ENCODE peak calls at places on chromosomes 7 and 10, in ten cellular contexts. Z is body of pancreas; F is HTR-8/SVneo; B is cardiac muscle cell; A is WTC11; D is neural progenitor cell; M is NCI-H1417 treated with DMSO at 0.1 percent for 48 hours; Y is CD14-positive monocyte; L is right lobe of liver; O is stimulated activated CD8-positive, alpha-beta memory T cell treated with anti-CD3 and anti-CD28 coated beads, Interleukin-2, amount 100 ng/mL, for 1 hour. T is an unnamed sample.

GRCh38 chr7:37031571-37032257 is 307.4 kb upstream of the AOAH start:
- DNase-seq in Z (peak), F (peak), B (peak), A (no peak), D (peak), M (peak), Y (peak), L (no peak), O (no peak), T (peak)

GRCh38 chr10:102804382-102804781 is 32.8 kb downstream of the CYP17A1 start:
- DNase-seq in Z (no peak), F (no peak), B (no peak), A (no peak), D (no peak), M (no peak), Y (no peak), L (no peak), O (no peak), T (no peak)

GRCh38 chr7:23470290-23471089 is at the start of gene IGF2BP3:
- DNase-seq in Z (no peak), F (peak), B (peak), A (peak), D (peak), M (peak), Y (no peak), L (no peak), O (no peak), T (no peak)

GRCh38 chr7:6479067-6479466 is 31.3 kb upstream of the DAGLB start:
- DNase-seq in Z (no peak), F (no peak), B (no peak), A (no peak), D (no peak), M (no peak), Y (no peak), L (no peak), O (no peak), T (no peak)

GRCh38 chr7:27912751-27913150 is 172.8 kb downstream of the TAX1BP1 start:
- DNase-seq in Z (no peak), F (no peak), B (peak), A (no peak), D (no peak), M (no peak), Y (no peak), L (no peak), O (no peak), T (no peak)

GRCh38 chr7:158495780-158496179 is 91.8 kb downstream of the PTPRN2 start:
- DNase-seq in Z (no peak), F (peak), B (peak), A (peak), D (peak), M (no peak), Y (no peak), L (no peak), O (no peak), T (no peak)

GRCh38 chr10:102449321-102450123 is 1.8 kb downstream of the C10orf95 start:
- DNase-seq in Z (peak), F (peak), B (peak), A (peak), D (peak), M (peak), Y (peak), L (peak), O (peak), T (peak)

GRCh38 chr7:14457567-14458453 is 444.7 kb downstream of the DGKB start:
- DNase-seq in Z (peak), F (peak), B (peak), A (peak), D (peak), M (peak), Y (no peak), L (peak), O (peak), T (peak)

GRCh38 chr7:158815046-158815445 is 14.3 kb downstream of the ESYT2 start:
- DNase-seq in Z (no peak), F (no peak), B (peak), A (no peak), D (peak), M (no peak), Y (no peak), L (no peak), O (no peak), T (peak)

GRCh38 chr7:141992154-141992553 is 3.5 kb upstream of the MGAM start:
- DNase-seq in Z (no peak), F (no peak), B (no peak), A (no peak), D (no peak), M (no peak), Y (peak), L (no peak), O (no peak), T (no peak)

GRCh38 chr7:133235212-133235883 is 17.5 kb upstream of the EXOC4 start:
- DNase-seq in Z (no peak), F (no peak), B (peak), A (no peak), D (no peak), M (no peak), Y (no peak), L (no peak), O (no peak), T (no peak)

T was measured in lower leg skin.